ENCODE peak calls at places on chromosomes 3 and 15, in five cellular contexts. N is neural crest cell, I is AG09309, B is progenitor cell of endocrine pancreas, M is psoas muscle. V is an unnamed sample.

GRCh38 chr3:152331018-152331541 is 62.4 kb downstream of the MBNL1 start:
- DNase-seq in B (no peak), I (peak; percentile 60), M (no peak), N (no peak), V (no peak)

GRCh38 chr3:74267583-74268184 is 346.8 kb downstream of the CNTN3 start:
- DNase-seq in N (peak; percentile 36), I (peak; percentile 24), M (no peak), B (no peak), V (no peak)

GRCh38 chr15:28086175-28086703 is 12.9 kb downstream of the OCA2 start:
- DNase-seq in I (no peak), N (peak; percentile 54), M (no peak), B (peak; percentile 46), V (peak; percentile 71)

GRCh38 chr15:47384776-47385175 is 332.5 kb upstream of the SEMA6D start:
- DNase-seq in N (no peak), B (no peak), M (no peak), I (no peak), V (no peak)

GRCh38 chr15:36863551-36863950 is 236.8 kb downstream of the MEIS2 start:
- DNase-seq in B (no peak), M (no peak), I (no peak), N (no peak), V (no peak)

GRCh38 chr3:137110392-137110996 is 152.7 kb downstream of the IL20RB start:
- DNase-seq in M (no peak), I (no peak), N (no peak), B (no peak), V (no peak)

GRCh38 chr3:48347500-48347899 is 14.0 kb upstream of the SPINK8 start:
- DNase-seq in I (no peak), B (no peak), N (no peak), M (no peak), V (no peak)

GRCh38 chr15:60374628-60375081 is 23.1 kb downstream of the ANXA2 start:
- DNase-seq in N (no peak), I (peak; percentile 90), B (peak; percentile 21), M (peak; percentile 82), V (no peak)

GRCh38 chr15:61051570-61052031 is 177.5 kb downstream of the RORA start:
- DNase-seq in I (peak; percentile 67), B (no peak), N (peak; percentile 8), M (peak; percentile 62), V (no peak)

GRCh38 chr3:165196577-165197561 is 685 bp upstream of the SLITRK3 start:
- DNase-seq in N (peak; percentile 21), B (no peak), I (no peak), M (no peak), V (no peak)

GRCh38 chr3:193842029-193842782 is 249.2 kb downstream of the OPA1 start:
- DNase-seq in I (no peak), M (no peak), B (no peak), N (no peak), V (no peak)

GRCh38 chr3:139941580-139941979 is 6.6 kb downstream of the CLSTN2 start:
- DNase-seq in M (no peak), N (no peak), I (no peak), B (no peak), V (no peak)

GRCh38 chr3:55521086-55522060 is 34.3 kb upstream of the WNT5A start:
- DNase-seq in B (no peak), I (peak; percentile 60), N (no peak), M (peak; percentile 63), V (no peak)

GRCh38 chr3:96233679-96234078 is 580.7 kb upstream of the EPHA6 start:
- DNase-seq in I (no peak), B (no peak), M (no peak), N (no peak), V (no peak)

GRCh38 chr3:38117748-38118420 is 19.0 kb downstream of the ACAA1 start:
- DNase-seq in N (peak; percentile 39), B (peak; percentile 45), M (peak; percentile 68), I (no peak), V (peak; percentile 65)

GRCh38 chr3:130395916-130396315 is 50.4 kb downstream of the COL6A5 start:
- DNase-seq in I (no peak), B (no peak), M (no peak), N (no peak), V (no peak)

GRCh38 chr15:89514596-89515406 is 18.4 kb upstream of the RHCG start:
- DNase-seq in N (no peak), M (no peak), I (no peak), B (no peak), V (peak; percentile 34)

GRCh38 chr3:10432156-10432845 is 73.1 kb downstream of the ATP2B2 start:
- DNase-seq in I (no peak), B (no peak), M (peak; percentile 88), N (no peak), V (no peak)

GRCh38 chr3:43223670-43224364 is 62.5 kb upstream of the SNRK start:
- DNase-seq in N (no peak), I (no peak), M (no peak), B (no peak), V (no peak)

GRCh38 chr15:94674251-94674650 is 442.9 kb downstream of the MCTP2 start:
- DNase-seq in I (no peak), B (no peak), N (no peak), M (no peak), V (no peak)

GRCh38 chr3:13098192-13098591 is 25.0 kb upstream of the IQSEC1 start:
- DNase-seq in I (no peak), M (no peak), B (no peak), N (no peak), V (no peak)

GRCh38 chr3:71074416-71074815 is 509.1 kb downstream of the FOXP1 start:
- DNase-seq in N (no peak), B (no peak), M (no peak), I (no peak), V (no peak)

GRCh38 chr3:100744671-100745070 is 35.4 kb downstream of the TFG start:
- DNase-seq in M (no peak), N (no peak), B (no peak), I (no peak), V (no peak)

GRCh38 chr3:100448079-100448478 is 44.3 kb upstream of the TMEM45A start:
- DNase-seq in N (no peak), B (no peak), M (no peak), I (no peak), V (no peak)

GRCh38 chr3:89113887-89114840 is 6.7 kb downstream of the EPHA3 start:
- DNase-seq in M (peak; percentile 72), I (peak; percentile 13), N (peak; percentile 72), B (peak; percentile 72), V (no peak)

GRCh38 chr15:99566157-99566900 is 545 bp downstream of the MEF2A start:
- DNase-seq in N (peak; percentile 16), B (peak; percentile 37), I (no peak), M (peak; percentile 53), V (peak; percentile 20)

GRCh38 chr3:67875858-67876257 is 221.4 kb upstream of the SUCLG2 start:
- DNase-seq in I (no peak), B (no peak), M (no peak), N (no peak), V (no peak)

GRCh38 chr3:10772230-10773161 is 43.5 kb upstream of the SLC6A11 start:
- DNase-seq in M (no peak), B (no peak), I (no peak), N (no peak), V (no peak)

GRCh38 chr3:44584646-44585501 is at the start of gene ZNF660:
- DNase-seq in M (peak; percentile 72), I (peak; percentile 8), B (peak; percentile 68), N (peak; percentile 72), V (no peak)

GRCh38 chr3:184240384-184241140 is 8.2 kb downstream of the ALG3 start:
- DNase-seq in N (no peak), M (no peak), B (no peak), I (no peak), V (no peak)

GRCh38 chr3:172559029-172559428 is 35.8 kb upstream of the TNFSF10 start:
- DNase-seq in B (no peak), N (no peak), M (no peak), I (no peak), V (no peak)

DNA sequence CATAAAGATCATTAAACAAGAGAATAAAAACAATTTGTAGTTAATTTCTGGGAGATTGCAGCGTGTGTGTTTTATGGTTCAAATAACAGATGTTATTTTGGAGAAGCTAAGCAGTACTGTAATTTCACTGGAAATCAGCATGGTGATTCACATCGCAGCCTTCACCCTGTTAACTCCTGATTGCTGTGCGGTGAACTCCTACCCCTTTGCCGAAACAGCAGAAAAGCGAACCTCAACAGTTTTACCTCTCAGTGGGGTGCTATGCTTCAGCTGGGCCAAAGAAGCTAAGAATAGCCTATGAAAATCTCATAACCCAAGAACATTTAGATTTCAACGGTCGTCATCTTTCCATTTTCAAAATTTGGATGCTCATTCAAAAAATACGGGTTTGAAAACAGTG is 441.4 kb upstream of the RARB start:
- DNase-seq in I (no peak), B (no peak), M (no peak), N (no peak), V (no peak)
- TF ChIP-seq CTCF in I (no peak), B (no peak), M (no peak), N (no peak), V (no peak)

DNA sequence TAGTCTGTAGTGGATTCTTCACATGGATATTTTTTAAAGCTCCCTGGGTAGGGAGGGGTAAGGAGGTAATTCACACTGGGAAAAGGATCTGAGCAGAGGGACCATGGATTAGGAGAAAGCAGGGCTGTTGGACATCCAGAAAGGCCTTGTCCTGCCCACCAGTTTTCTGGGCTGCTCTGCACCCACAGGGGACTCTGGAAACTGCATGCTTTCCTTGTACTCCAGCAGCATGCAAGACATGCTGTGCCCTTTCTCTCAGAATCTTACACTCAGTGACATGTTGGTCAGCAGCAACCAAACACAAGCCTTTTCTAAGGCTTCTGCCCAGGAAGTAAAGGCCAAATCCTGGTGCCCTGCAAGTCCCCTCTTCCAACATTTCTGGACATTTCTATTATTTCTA is 2.5 kb upstream of the FBN1 start:
- DNase-seq in I (no peak), B (no peak), M (no peak), N (no peak), V (no peak)
- TF ChIP-seq CTCF in I (peak; percentile 55), B (peak; percentile 17), M (no peak), N (no peak), V (no peak)

GRCh38 chr15:29123171-29123570 is 146.5 kb downstream of the NSMCE3 start:
- DNase-seq in B (no peak), I (no peak), N (no peak), M (peak; percentile 38), V (no peak)
- TF ChIP-seq CTCF in B (no peak), I (no peak), N (no peak), M (no peak), V (no peak)

DNA sequence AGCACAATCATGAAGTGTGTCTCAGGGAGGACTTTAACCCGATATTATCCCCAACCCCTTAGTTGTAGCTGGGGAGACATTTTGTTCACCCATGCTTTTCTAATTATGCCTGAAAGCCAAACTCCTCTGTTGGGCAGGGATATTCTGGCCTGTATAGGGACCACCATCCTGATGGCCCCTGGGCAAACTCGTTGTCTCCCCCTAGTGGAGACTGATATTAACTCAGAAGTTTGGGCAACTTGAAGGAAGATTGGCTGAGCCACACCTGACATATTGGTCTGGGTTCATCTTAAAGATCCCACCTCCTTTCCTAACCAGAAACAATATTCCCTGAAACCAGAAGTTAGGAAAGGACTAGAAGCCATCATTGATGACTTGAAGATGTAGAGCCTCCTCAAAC is 42.3 kb downstream of the TM4SF18 start:
- DNase-seq in B (no peak), N (no peak), I (no peak), M (no peak), V (no peak)
- TF ChIP-seq CTCF in B (peak; percentile 40), N (peak; percentile 53), I (peak; percentile 46), M (peak; percentile 15), V (peak; percentile 20)

V was measured in CD8-positive, alpha-beta T cell.